ENCODE peak calls at places on chromosomes 1 and 21, in six cellular contexts. One of them, this sample, is unnamed.

GRCh38 chr1:76576876-76577817 is 290.1 kb upstream of the ST6GALNAC5 start:
- DNase-seq in left lung: no peak
- DNase-seq in heart right ventricle: no peak
- DNase-seq in GM23248: no peak
- DNase-seq in psoas muscle: no peak
- DNase-seq in body of pancreas: no peak
- DNase-seq in this sample: no peak

GRCh38 chr1:47687618-47687940 is 249.7 kb downstream of the FOXD2 start:
- DNase-seq in left lung: no peak
- DNase-seq in heart right ventricle: no peak
- DNase-seq in GM23248: no peak
- DNase-seq in psoas muscle: no peak
- DNase-seq in body of pancreas: no peak
- DNase-seq in this sample: no peak

GRCh38 chr1:75796376-75797272 is at the start of gene MSH4:
- DNase-seq in left lung: no peak
- DNase-seq in heart right ventricle: no peak
- DNase-seq in GM23248: no peak
- DNase-seq in psoas muscle: no peak
- DNase-seq in body of pancreas: no peak
- DNase-seq in this sample: no peak

GRCh38 chr1:110477041-110477440 is 26.1 kb downstream of the PROK1 start:
- DNase-seq in left lung: no peak
- DNase-seq in heart right ventricle: no peak
- DNase-seq in GM23248: peak; percentile 86
- DNase-seq in psoas muscle: no peak
- DNase-seq in body of pancreas: no peak
- DNase-seq in this sample: no peak

GRCh38 chr1:98314591-98314990 is 346.9 kb upstream of the SNX7 start:
- DNase-seq in left lung: no peak
- DNase-seq in heart right ventricle: no peak
- DNase-seq in GM23248: no peak
- DNase-seq in psoas muscle: no peak
- DNase-seq in body of pancreas: no peak
- DNase-seq in this sample: no peak

GRCh38 chr1:192609110-192610079 is 26.6 kb upstream of the RGS13 start:
- DNase-seq in left lung: peak; percentile 83
- DNase-seq in heart right ventricle: peak; percentile 9
- DNase-seq in GM23248: no peak
- DNase-seq in psoas muscle: peak; percentile 65
- DNase-seq in body of pancreas: peak; percentile 28
- DNase-seq in this sample: peak; percentile 82

GRCh38 chr1:184368354-184368753 is 18.5 kb upstream of the C1orf21 start:
- DNase-seq in left lung: no peak
- DNase-seq in heart right ventricle: no peak
- DNase-seq in GM23248: no peak
- DNase-seq in psoas muscle: no peak
- DNase-seq in body of pancreas: no peak
- DNase-seq in this sample: no peak

GRCh38 chr1:209999005-209999404 is 61.0 kb downstream of the SYT14 start:
- DNase-seq in left lung: no peak
- DNase-seq in heart right ventricle: no peak
- DNase-seq in GM23248: no peak
- DNase-seq in psoas muscle: no peak
- DNase-seq in body of pancreas: no peak
- DNase-seq in this sample: no peak

GRCh38 chr1:21871943-21872342 is 59.9 kb downstream of the LDLRAD2 start:
- DNase-seq in left lung: no peak
- DNase-seq in heart right ventricle: no peak
- DNase-seq in GM23248: no peak
- DNase-seq in psoas muscle: peak; percentile 52
- DNase-seq in body of pancreas: no peak
- DNase-seq in this sample: no peak

GRCh38 chr1:246462986-246463385 is 44.1 kb downstream of the SMYD3 start:
- DNase-seq in left lung: no peak
- DNase-seq in heart right ventricle: no peak
- DNase-seq in GM23248: no peak
- DNase-seq in psoas muscle: no peak
- DNase-seq in body of pancreas: no peak
- DNase-seq in this sample: no peak

GRCh38 chr1:16921391-16922185 is at the start of gene CROCC:
- DNase-seq in left lung: no peak
- DNase-seq in heart right ventricle: no peak
- DNase-seq in GM23248: no peak
- DNase-seq in psoas muscle: peak; percentile 68
- DNase-seq in body of pancreas: peak; percentile 87
- DNase-seq in this sample: peak; percentile 15

GRCh38 chr1:20932437-20932977 is 145.4 kb upstream of the HP1BP3 start:
- DNase-seq in left lung: no peak
- DNase-seq in heart right ventricle: no peak
- DNase-seq in GM23248: no peak
- DNase-seq in psoas muscle: no peak
- DNase-seq in body of pancreas: no peak
- DNase-seq in this sample: peak; percentile 11

GRCh38 chr1:99852648-99853047 is 2.5 kb downstream of the AGL start:
- DNase-seq in left lung: no peak
- DNase-seq in heart right ventricle: no peak
- DNase-seq in GM23248: peak; percentile 59
- DNase-seq in psoas muscle: no peak
- DNase-seq in body of pancreas: no peak
- DNase-seq in this sample: no peak

GRCh38 chr1:185170291-185170848 is 13.4 kb downstream of the SWT1 start:
- DNase-seq in left lung: no peak
- DNase-seq in heart right ventricle: peak; percentile 40
- DNase-seq in GM23248: peak; percentile 68
- DNase-seq in psoas muscle: no peak
- DNase-seq in body of pancreas: peak; percentile 22
- DNase-seq in this sample: no peak

GRCh38 chr1:96214982-96215381 is 506.6 kb upstream of the PTBP2 start:
- DNase-seq in left lung: no peak
- DNase-seq in heart right ventricle: no peak
- DNase-seq in GM23248: peak; percentile 4
- DNase-seq in psoas muscle: no peak
- DNase-seq in body of pancreas: no peak
- DNase-seq in this sample: no peak

GRCh38 chr1:64865105-64865757 is 101.1 kb downstream of the JAK1 start:
- DNase-seq in left lung: no peak
- DNase-seq in heart right ventricle: no peak
- DNase-seq in GM23248: no peak
- DNase-seq in psoas muscle: no peak
- DNase-seq in body of pancreas: no peak
- DNase-seq in this sample: no peak

GRCh38 chr1:9016455-9016854 is 9.8 kb downstream of the SLC2A7 start:
- DNase-seq in left lung: no peak
- DNase-seq in heart right ventricle: no peak
- DNase-seq in GM23248: no peak
- DNase-seq in psoas muscle: no peak
- DNase-seq in body of pancreas: no peak
- DNase-seq in this sample: no peak

GRCh38 chr1:212727386-212728181 is 27.9 kb upstream of the BATF3 start:
- DNase-seq in left lung: peak; percentile 42
- DNase-seq in heart right ventricle: no peak
- DNase-seq in GM23248: peak; percentile 88
- DNase-seq in psoas muscle: no peak
- DNase-seq in body of pancreas: no peak
- DNase-seq in this sample: no peak

GRCh38 chr1:2382621-2383361 is 8.6 kb downstream of the MORN1 start:
- DNase-seq in left lung: peak; percentile 30
- DNase-seq in heart right ventricle: no peak
- DNase-seq in GM23248: peak; percentile 64
- DNase-seq in psoas muscle: peak; percentile 65
- DNase-seq in body of pancreas: peak; percentile 42
- DNase-seq in this sample: no peak

GRCh38 chr1:65429806-65430205 is 9.3 kb downstream of the LEPR start:
- DNase-seq in left lung: no peak
- DNase-seq in heart right ventricle: peak; percentile 27
- DNase-seq in GM23248: peak; percentile 85
- DNase-seq in psoas muscle: no peak
- DNase-seq in body of pancreas: no peak
- DNase-seq in this sample: no peak

GRCh38 chr1:7333094-7333493 is 438.0 kb upstream of the VAMP3 start:
- DNase-seq in left lung: no peak
- DNase-seq in heart right ventricle: no peak
- DNase-seq in GM23248: no peak
- DNase-seq in psoas muscle: no peak
- DNase-seq in body of pancreas: no peak
- DNase-seq in this sample: no peak

GRCh38 chr1:19468397-19468956 is 16.9 kb downstream of the CAPZB start:
- DNase-seq in left lung: peak; percentile 64
- DNase-seq in heart right ventricle: peak; percentile 38
- DNase-seq in GM23248: no peak
- DNase-seq in psoas muscle: no peak
- DNase-seq in body of pancreas: peak; percentile 36
- DNase-seq in this sample: peak; percentile 39

GRCh38 chr1:243269461-243269801 is 13.6 kb downstream of the SDCCAG8 start:
- DNase-seq in left lung: no peak
- DNase-seq in heart right ventricle: no peak
- DNase-seq in GM23248: no peak
- DNase-seq in psoas muscle: no peak
- DNase-seq in body of pancreas: no peak
- DNase-seq in this sample: no peak

GRCh38 chr21:45981641-45982255 is at the start of gene COL6A1:
- DNase-seq in left lung: no peak
- DNase-seq in heart right ventricle: peak; percentile 75
- DNase-seq in GM23248: peak; percentile 87
- DNase-seq in psoas muscle: peak; percentile 85
- DNase-seq in body of pancreas: peak; percentile 76
- DNase-seq in this sample: no peak

GRCh38 chr1:156471496-156472490 is 28.8 kb downstream of the MEF2D start:
- DNase-seq in left lung: peak; percentile 75
- DNase-seq in heart right ventricle: peak; percentile 79
- DNase-seq in GM23248: no peak
- DNase-seq in psoas muscle: peak; percentile 85
- DNase-seq in body of pancreas: peak; percentile 99
- DNase-seq in this sample: no peak

GRCh38 chr21:44050276-44050675 is 38.2 kb downstream of the TRAPPC10 start:
- DNase-seq in left lung: peak; percentile 71
- DNase-seq in heart right ventricle: no peak
- DNase-seq in GM23248: no peak
- DNase-seq in psoas muscle: no peak
- DNase-seq in body of pancreas: no peak
- DNase-seq in this sample: no peak

GRCh38 chr1:109805486-109806180 is 41.9 kb upstream of the EPS8L3 start:
- DNase-seq in left lung: no peak
- DNase-seq in heart right ventricle: no peak
- DNase-seq in GM23248: no peak
- DNase-seq in psoas muscle: peak; percentile 26
- DNase-seq in body of pancreas: no peak
- DNase-seq in this sample: no peak

GRCh38 chr1:226732856-226733291 is 6.2 kb downstream of the ITPKB start:
- DNase-seq in left lung: no peak
- DNase-seq in heart right ventricle: no peak
- DNase-seq in GM23248: no peak
- DNase-seq in psoas muscle: no peak
- DNase-seq in body of pancreas: no peak
- DNase-seq in this sample: no peak
- H3K4me1 ChIP-seq in left lung: peaks cover 93% of the 10 kb centered on the region
- H3K4me1 ChIP-seq in heart right ventricle: peaks cover 91% of the 10 kb centered on the region
- H3K4me1 ChIP-seq in GM23248: no peaks in the 10 kb centered on the region
- H3K4me1 ChIP-seq in psoas muscle: peaks cover 32% of the 10 kb centered on the region
- H3K4me1 ChIP-seq in body of pancreas: peaks cover 55% of the 10 kb centered on the region
- H3K4me1 ChIP-seq in this sample: peaks cover 79% of the 10 kb centered on the region

GRCh38 chr1:165816157-165816556 is 11.3 kb upstream of the UCK2 start:
- DNase-seq in left lung: no peak
- DNase-seq in heart right ventricle: no peak
- DNase-seq in GM23248: no peak
- DNase-seq in psoas muscle: no peak
- DNase-seq in body of pancreas: no peak
- DNase-seq in this sample: no peak
- H3K4me1 ChIP-seq in left lung: no peaks in the 10 kb centered on the region
- H3K4me1 ChIP-seq in heart right ventricle: no peaks in the 10 kb centered on the region
- H3K4me1 ChIP-seq in GM23248: no peaks in the 10 kb centered on the region
- H3K4me1 ChIP-seq in psoas muscle: no peaks in the 10 kb centered on the region
- H3K4me1 ChIP-seq in body of pancreas: no peaks in the 10 kb centered on the region
- H3K4me1 ChIP-seq in this sample: no peaks in the 10 kb centered on the region

GRCh38 chr1:92484171-92484471 is 2.6 kb downstream of the GFI1 start:
- DNase-seq in left lung: no peak
- DNase-seq in heart right ventricle: no peak
- DNase-seq in GM23248: no peak
- DNase-seq in psoas muscle: no peak
- DNase-seq in body of pancreas: no peak
- DNase-seq in this sample: no peak

GRCh38 chr1:92482404-92482664 is 4.4 kb downstream of the GFI1 start:
- DNase-seq in left lung: no peak
- DNase-seq in heart right ventricle: no peak
- DNase-seq in GM23248: no peak
- DNase-seq in psoas muscle: no peak
- DNase-seq in body of pancreas: no peak
- DNase-seq in this sample: no peak

GRCh38 chr1:92483442-92484170 is 3.1 kb downstream of the GFI1 start:
- DNase-seq in left lung: peak; percentile 38
- DNase-seq in heart right ventricle: no peak
- DNase-seq in GM23248: peak; percentile 13
- DNase-seq in psoas muscle: no peak
- DNase-seq in body of pancreas: peak; percentile 75
- DNase-seq in this sample: peak; percentile 28

GRCh38 chr1:92481598-92482403 is 4.9 kb downstream of the GFI1 start:
- DNase-seq in left lung: no peak
- DNase-seq in heart right ventricle: no peak
- DNase-seq in GM23248: peak; percentile 32
- DNase-seq in psoas muscle: no peak
- DNase-seq in body of pancreas: no peak
- DNase-seq in this sample: no peak

GRCh38 chr1:92482665-92483441 is 3.9 kb downstream of the GFI1 start:
- DNase-seq in left lung: no peak
- DNase-seq in heart right ventricle: no peak
- DNase-seq in GM23248: peak; percentile 47
- DNase-seq in psoas muscle: peak; percentile 57
- DNase-seq in body of pancreas: no peak
- DNase-seq in this sample: peak; percentile 48
- H3K4me1 ChIP-seq in left lung: peaks cover 75% of the 10 kb centered on the region
- H3K4me1 ChIP-seq in heart right ventricle: peaks cover 64% of the 10 kb centered on the region
- H3K4me1 ChIP-seq in GM23248: peaks cover 9% of the 10 kb centered on the region
- H3K4me1 ChIP-seq in psoas muscle: peaks cover 44% of the 10 kb centered on the region
- H3K4me1 ChIP-seq in body of pancreas: peaks cover 62% of the 10 kb centered on the region
- H3K4me1 ChIP-seq in this sample: peaks cover 54% of the 10 kb centered on the region

DNA sequence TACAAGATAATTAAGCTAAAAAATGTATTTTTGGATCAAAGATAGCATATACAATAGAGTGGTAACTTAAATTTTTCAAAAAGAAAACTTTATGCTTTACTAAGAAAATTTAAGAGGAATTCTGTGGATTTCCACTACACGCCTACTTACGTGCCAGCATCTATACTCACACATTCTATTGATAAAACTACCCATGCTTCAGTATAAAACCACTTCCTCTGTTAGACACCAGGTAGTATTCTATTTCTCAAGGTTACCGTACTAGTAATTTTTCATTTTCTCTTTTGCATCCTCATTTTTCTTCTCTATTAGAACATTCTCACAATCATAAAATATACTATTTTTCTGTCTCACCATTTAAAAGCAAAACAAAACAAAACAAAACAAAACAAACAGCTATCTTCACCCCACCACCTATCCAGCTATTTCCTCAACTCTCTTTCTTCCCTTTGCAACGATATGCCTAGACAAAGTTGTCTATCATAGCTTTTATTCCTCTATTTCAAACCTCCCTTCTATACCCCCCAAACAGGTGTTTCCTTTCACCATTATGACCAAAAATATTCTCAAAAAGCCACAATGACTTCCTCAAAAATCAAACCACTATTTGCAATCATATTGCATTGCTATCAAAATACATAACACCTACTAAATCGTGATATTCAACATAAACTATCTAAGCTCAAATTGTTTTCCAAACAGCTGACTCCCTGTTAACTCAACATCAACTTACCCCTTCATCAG is 1652.0 kb downstream of the MRPL39 start:
- DNase-seq in left lung: no peak
- DNase-seq in heart right ventricle: no peak
- DNase-seq in GM23248: no peak
- DNase-seq in psoas muscle: no peak
- DNase-seq in body of pancreas: no peak
- DNase-seq in this sample: no peak
- H3K4me1 ChIP-seq in left lung: no peaks in the 10 kb centered on the region
- H3K4me1 ChIP-seq in heart right ventricle: no peaks in the 10 kb centered on the region
- H3K4me1 ChIP-seq in GM23248: no peaks in the 10 kb centered on the region
- H3K4me1 ChIP-seq in psoas muscle: no peaks in the 10 kb centered on the region
- H3K4me1 ChIP-seq in body of pancreas: no peaks in the 10 kb centered on the region
- H3K4me1 ChIP-seq in this sample: no peaks in the 10 kb centered on the region